ENCODE peak calls at places on chromosomes 1 and 21, in five cellular contexts. O, G, R, D and K are unnamed samples.
A peak's percentile ranks its signal among the peaks of the same experiment; 100 is the strongest.

GRCh38 chr1:11671205-11671543 is 7.2 kb downstream of the FBXO6 start:
- DNase-seq in O (no peak), G (no peak), R (no peak), D (no peak), K (no peak)

GRCh38 chr1:50703240-50703639 is 256.8 kb downstream of the FAF1 start:
- DNase-seq in O (no peak), G (no peak), R (no peak), D (no peak), K (peak; percentile 49)

GRCh38 chr1:59434336-59434735 is 137.4 kb downstream of the FGGY start:
- DNase-seq in O (no peak), G (no peak), R (no peak), D (no peak), K (no peak)

GRCh38 chr1:20126041-20126805 is 6.9 kb upstream of the PLA2G2D start:
- DNase-seq in O (no peak), G (peak; percentile 28), R (no peak), D (no peak), K (no peak)

GRCh38 chr1:70084314-70084915 is 121.0 kb downstream of the LRRC40 start:
- DNase-seq in O (no peak), G (no peak), R (no peak), D (no peak), K (no peak)

GRCh38 chr21:45336870-45337269 is 49.2 kb upstream of the POFUT2 start:
- DNase-seq in O (no peak), G (no peak), R (no peak), D (no peak), K (no peak)

GRCh38 chr1:36584874-36585759 is 102.4 kb upstream of the CSF3R start:
- DNase-seq in O (no peak), G (no peak), R (no peak), D (no peak), K (no peak)

GRCh38 chr21:30981403-30981802 is 56.9 kb downstream of the KRTAP19-8 start:
- DNase-seq in O (no peak), G (no peak), R (no peak), D (no peak), K (no peak)

GRCh38 chr1:235511470-235512240 is 7.4 kb upstream of the B3GALNT2 start:
- DNase-seq in O (peak; percentile 59), G (no peak), R (no peak), D (no peak), K (no peak)

GRCh38 chr21:22154579-22155274 is 1156.5 kb downstream of the NCAM2 start:
- DNase-seq in O (no peak), G (no peak), R (no peak), D (no peak), K (no peak)

GRCh38 chr1:1903224-1903623 is 11.8 kb upstream of the CALML6 start:
- DNase-seq in O (no peak), G (no peak), R (no peak), D (no peak), K (no peak)

GRCh38 chr1:117611894-117612481 is 6.1 kb downstream of the TENT5C start:
- DNase-seq in O (no peak), G (no peak), R (no peak), D (no peak), K (no peak)

GRCh38 chr1:23809751-23810171 is 9.2 kb upstream of the GALE start:
- DNase-seq in O (peak; percentile 72), G (peak; percentile 69), R (no peak), D (no peak), K (peak; percentile 66)

GRCh38 chr1:151838491-151839412 is 868 bp downstream of the C2CD4D start:
- DNase-seq in O (no peak), G (peak; percentile 23), R (no peak), D (peak; percentile 44), K (no peak)

GRCh38 chr1:160806784-160807183 is 10.8 kb downstream of the LY9 start:
- DNase-seq in O (no peak), G (no peak), R (no peak), D (no peak), K (no peak)

GRCh38 chr1:232393010-232393833 is 236.7 kb downstream of the SIPA1L2 start:
- DNase-seq in O (no peak), G (no peak), R (no peak), D (no peak), K (no peak)

GRCh38 chr1:202237052-202237451 is 43.5 kb downstream of the LGR6 start:
- DNase-seq in O (peak; percentile 80), G (no peak), R (no peak), D (no peak), K (no peak)

GRCh38 chr21:42411197-42411869 is 7.6 kb downstream of the UBASH3A start:
- DNase-seq in O (no peak), G (no peak), R (no peak), D (no peak), K (no peak)

GRCh38 chr1:37567023-37567422 is 10.3 kb downstream of the DNALI1 start:
- DNase-seq in O (no peak), G (no peak), R (no peak), D (no peak), K (no peak)

GRCh38 chr1:55386456-55386855 is 171.3 kb upstream of the USP24 start:
- DNase-seq in O (no peak), G (no peak), R (no peak), D (no peak), K (no peak)

GRCh38 chr1:185062710-185063370 is 17.5 kb downstream of the RNF2 start:
- DNase-seq in O (no peak), G (no peak), R (no peak), D (no peak), K (no peak)

GRCh38 chr1:202498542-202498941 is 150.0 kb downstream of the PPP1R12B start:
- DNase-seq in O (no peak), G (no peak), R (no peak), D (no peak), K (no peak)

GRCh38 chr1:98458514-98459259 is 202.8 kb upstream of the SNX7 start:
- DNase-seq in O (no peak), G (no peak), R (no peak), D (no peak), K (no peak)

GRCh38 chr1:228374711-228375577 is 31.7 kb downstream of the TRIM11 start:
- DNase-seq in O (no peak), G (no peak), R (peak; percentile 52), D (peak; percentile 73), K (peak; percentile 65)

GRCh38 chr1:198220428-198220827 is 63.6 kb downstream of the NEK7 start:
- DNase-seq in O (no peak), G (no peak), R (peak; percentile 26), D (no peak), K (no peak)

GRCh38 chr1:2258996-2259395 is 30.9 kb downstream of the SKI start:
- DNase-seq in O (no peak), G (no peak), R (no peak), D (no peak), K (no peak)

GRCh38 chr1:60936052-60936619 is 146.2 kb upstream of the NFIA start:
- DNase-seq in O (no peak), G (no peak), R (no peak), D (no peak), K (no peak)

GRCh38 chr1:169925505-169926482 is 32.1 kb upstream of the SCYL3 start:
- DNase-seq in O (no peak), G (no peak), R (no peak), D (no peak), K (no peak)

GRCh38 chr1:29700522-29700921 is 464.2 kb downstream of the PTPRU start:
- DNase-seq in O (no peak), G (no peak), R (no peak), D (no peak), K (no peak)

GRCh38 chr1:95582191-95582590 is 348.2 kb downstream of the RWDD3 start:
- DNase-seq in O (no peak), G (no peak), R (no peak), D (no peak), K (no peak)

GRCh38 chr1:21072721-21073120 is 104.0 kb downstream of the EIF4G3 start:
- DNase-seq in O (peak; percentile 8), G (no peak), R (no peak), D (no peak), K (peak; percentile 53)

GRCh38 chr1:218242171-218242570 is 42.9 kb upstream of the RRP15 start:
- DNase-seq in O (peak; percentile 17), G (no peak), R (no peak), D (no peak), K (no peak)

GRCh38 chr1:182304218-182305016 is 87.2 kb downstream of the GLUL start:
- DNase-seq in O (no peak), G (no peak), R (no peak), D (no peak), K (no peak)

GRCh38 chr1:61208815-61209214 is 126.5 kb downstream of the NFIA start:
- DNase-seq in O (no peak), G (no peak), R (no peak), D (no peak), K (no peak)